ENCODE peak calls at places on chromosomes 3 and 15, in seven cellular contexts. P, R, O, L, V, Z and S are unnamed samples.

GRCh38 chr15:25811481-25811906 is 51.6 kb downstream of the ATP10A start:
- DNase-seq in P (no peak), R (no peak), O (no peak), L (peak; percentile 30), V (no peak), Z (no peak), S (no peak)

GRCh38 chr15:82072926-82073537 is 27.2 kb upstream of the MEX3B start:
- DNase-seq in P (no peak), R (no peak), O (no peak), L (no peak), V (no peak), Z (no peak), S (no peak)

GRCh38 chr15:44153352-44153751 is 41.7 kb downstream of the FRMD5 start:
- DNase-seq in P (no peak), R (no peak), O (no peak), L (no peak), V (no peak), Z (no peak), S (no peak)

GRCh38 chr3:123475786-123476185 is 26.9 kb upstream of the ADCY5 start:
- DNase-seq in P (no peak), R (no peak), O (no peak), L (no peak), V (no peak), Z (no peak), S (no peak)

GRCh38 chr3:118977118-118977517 is 57.5 kb downstream of the IGSF11 start:
- DNase-seq in P (no peak), R (no peak), O (no peak), L (no peak), V (no peak), Z (no peak), S (no peak)

GRCh38 chr15:40501487-40501886 is 30.7 kb downstream of the CHST14 start:
- DNase-seq in P (no peak), R (no peak), O (no peak), L (no peak), V (no peak), Z (no peak), S (no peak)

GRCh38 chr3:86978111-86978528 is 12.8 kb downstream of the VGLL3 start:
- DNase-seq in P (peak; percentile 72), R (peak; percentile 26), O (no peak), L (no peak), V (no peak), Z (no peak), S (no peak)

GRCh38 chr3:65953301-65953812 is 85.4 kb downstream of the MAGI1 start:
- DNase-seq in P (no peak), R (peak; percentile 96), O (no peak), L (no peak), V (no peak), Z (peak; percentile 91), S (no peak)

DNA sequence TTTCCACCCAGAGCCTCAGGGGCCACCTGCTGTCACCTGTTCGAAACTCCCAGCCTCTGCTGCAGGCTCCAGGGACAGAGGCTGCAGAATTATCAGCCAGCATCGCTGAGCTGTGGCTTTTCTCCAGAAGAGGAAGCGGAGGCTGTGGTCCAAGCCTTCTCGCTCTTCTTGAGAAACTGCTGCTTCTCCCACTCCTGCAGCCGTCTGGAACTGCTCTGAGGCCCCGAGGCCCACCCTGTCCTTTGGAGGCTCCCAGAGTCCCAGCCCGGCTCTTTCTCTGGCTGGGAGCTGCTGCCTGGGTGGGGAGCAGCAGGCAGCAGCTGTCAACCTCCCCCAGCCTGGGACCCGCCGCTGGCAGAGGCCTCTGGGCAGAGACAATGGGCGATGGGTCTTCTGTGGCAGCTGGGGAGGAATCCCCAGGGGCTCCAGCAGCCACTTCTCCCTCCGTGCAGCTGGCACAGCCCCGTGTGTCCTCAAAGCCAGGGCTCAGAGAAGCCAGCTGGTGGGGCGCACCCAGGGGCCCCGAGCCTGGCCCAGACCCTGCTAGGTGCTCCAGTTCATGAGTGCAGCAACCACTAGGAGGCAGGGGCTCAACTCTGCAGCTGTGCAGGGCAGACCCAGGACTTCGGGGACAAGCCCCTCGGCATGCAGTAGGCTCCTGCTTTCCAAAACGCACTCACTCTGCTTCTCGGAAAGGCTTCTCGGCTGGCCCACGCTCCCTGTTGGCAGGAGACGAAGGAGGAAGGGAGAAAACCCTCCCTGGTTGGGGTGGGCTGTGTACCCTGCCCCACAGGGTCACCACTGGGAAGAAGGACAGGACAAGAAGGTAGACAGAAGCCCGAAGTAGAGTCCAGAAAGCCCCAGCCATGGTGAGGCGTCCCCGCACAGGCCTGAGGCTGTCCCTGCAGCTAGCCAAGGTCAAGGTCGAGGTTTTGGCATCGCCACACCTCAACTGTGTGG is 49.9 kb upstream of the FURIN start:
- DNase-seq in P (no peak), R (peak; percentile 69), O (no peak), L (peak; percentile 49), V (peak; percentile 50), Z (no peak), S (no peak)
- TF ChIP-seq CTCF in P (no peak), R (no peak), O (no peak), L (peak; percentile 41), V (no peak), Z (no peak), S (no peak)

GRCh38 chr15:79472446-79472845 is 40.3 kb downstream of the MINAR1 start:
- DNase-seq in P (no peak), R (no peak), O (no peak), L (no peak), V (no peak), Z (no peak), S (no peak)

GRCh38 chr15:79463043-79463780 is 31.1 kb downstream of the MINAR1 start:
- DNase-seq in P (no peak), R (peak; percentile 44), O (no peak), L (no peak), V (no peak), Z (no peak), S (no peak)

GRCh38 chr15:79463781-79464270 is 31.7 kb downstream of the MINAR1 start:
- DNase-seq in P (no peak), R (no peak), O (no peak), L (no peak), V (no peak), Z (no peak), S (no peak)

GRCh38 chr15:79466488-79466887 is 34.4 kb downstream of the MINAR1 start:
- DNase-seq in P (no peak), R (no peak), O (no peak), L (no peak), V (no peak), Z (no peak), S (no peak)

DNA sequence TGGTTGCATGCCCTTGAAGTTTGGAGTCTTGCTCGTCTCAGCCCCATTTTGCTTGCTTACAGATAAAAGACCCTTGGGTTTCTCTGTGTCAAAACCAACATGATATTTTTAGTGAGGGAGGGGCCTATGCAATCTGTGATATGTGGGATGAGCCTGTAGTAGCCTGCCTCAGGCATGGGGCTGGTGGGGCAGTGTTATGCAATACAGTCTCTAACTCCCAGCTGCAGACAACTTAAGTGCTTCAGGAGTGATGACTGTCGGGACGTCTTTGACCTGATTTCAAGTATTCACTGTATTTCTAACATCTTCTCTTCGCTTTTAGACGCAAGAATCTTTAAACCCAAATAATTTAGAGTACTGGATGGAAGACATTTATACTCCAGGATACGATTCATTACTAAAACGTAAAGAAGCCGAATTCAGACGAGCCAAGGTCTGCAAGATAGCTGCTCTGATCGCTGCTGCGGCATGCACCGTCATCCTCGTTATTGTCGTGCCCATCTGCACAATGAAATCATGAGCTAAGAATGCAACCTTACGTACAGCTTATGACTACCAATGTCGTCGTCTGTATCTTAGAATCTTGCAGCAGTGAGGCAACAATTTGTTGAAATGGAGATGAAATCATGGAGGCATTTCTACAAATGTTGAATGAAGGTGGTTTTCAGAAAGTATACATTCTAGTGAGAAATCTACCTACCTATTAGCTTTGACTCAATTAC is 35.9 kb downstream of the MINAR1 start:
- DNase-seq in P (no peak), R (no peak), O (no peak), L (no peak), V (no peak), Z (no peak), S (no peak)
- H3K27ac ChIP-seq in P (no peak overlapping the region), R (no peak overlapping the region), O (no peak overlapping the region), L (no peak overlapping the region), V (no peak overlapping the region), Z (no peak overlapping the region), S (no peak overlapping the region)

GRCh38 chr3:139935071-139935865 is at the start of gene CLSTN2:
- DNase-seq in P (peak; percentile 86), R (peak; percentile 78), O (peak; percentile 31), L (no peak), V (peak; percentile 77), Z (no peak), S (no peak)

GRCh38 chr3:139935866-139936817 is 1.2 kb downstream of the CLSTN2 start:
- DNase-seq in P (peak; percentile 69), R (peak; percentile 58), O (no peak), L (no peak), V (no peak), Z (no peak), S (no peak)

GRCh38 chr3:139930201-139930600 is 4.8 kb upstream of the CLSTN2 start:
- DNase-seq in P (no peak), R (no peak), O (no peak), L (no peak), V (no peak), Z (no peak), S (no peak)

GRCh38 chr3:139937674-139938279 is 2.8 kb downstream of the CLSTN2 start:
- DNase-seq in P (peak; percentile 56), R (peak; percentile 70), O (peak; percentile 15), L (no peak), V (peak; percentile 31), Z (no peak), S (no peak)

DNA sequence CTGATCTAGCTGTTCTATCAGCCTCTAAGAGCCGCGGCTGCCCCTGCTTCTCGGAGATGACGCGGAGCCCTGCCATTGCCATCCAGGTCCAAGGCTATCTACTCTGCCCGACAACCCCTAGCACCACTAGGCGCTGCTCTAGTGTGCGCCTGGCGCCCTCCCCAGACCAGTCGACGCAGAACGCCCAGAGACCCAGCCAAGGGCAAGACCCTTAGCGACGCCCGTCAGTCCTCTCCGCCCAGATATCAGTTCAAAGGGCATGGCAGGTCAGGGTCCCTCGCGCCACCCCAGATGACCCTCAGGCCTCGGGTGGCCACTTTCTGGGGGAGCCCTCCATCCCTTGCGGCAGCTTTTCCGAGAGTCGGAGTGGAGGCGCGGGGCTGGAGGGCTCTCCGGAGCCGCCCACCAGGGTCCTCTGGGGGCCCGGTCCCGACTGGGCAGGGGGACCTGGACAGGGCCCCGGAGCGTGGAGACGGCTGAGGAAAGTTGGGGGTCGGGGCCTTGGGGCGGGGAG is 371 bp upstream of the CLSTN2 start:
- DNase-seq in P (peak; percentile 82), R (peak; percentile 76), O (peak; percentile 37), L (no peak), V (peak; percentile 69), Z (no peak), S (no peak)
- H3K4me3 ChIP-seq in P (peak overlapping the region; percentile 63), R (peak overlapping the region; percentile 7), O (peak overlapping the region; percentile 47), L (no peak overlapping the region), V (peak overlapping the region; percentile 73), Z (no peak overlapping the region), S (peak overlapping the region; percentile 81)

DNA sequence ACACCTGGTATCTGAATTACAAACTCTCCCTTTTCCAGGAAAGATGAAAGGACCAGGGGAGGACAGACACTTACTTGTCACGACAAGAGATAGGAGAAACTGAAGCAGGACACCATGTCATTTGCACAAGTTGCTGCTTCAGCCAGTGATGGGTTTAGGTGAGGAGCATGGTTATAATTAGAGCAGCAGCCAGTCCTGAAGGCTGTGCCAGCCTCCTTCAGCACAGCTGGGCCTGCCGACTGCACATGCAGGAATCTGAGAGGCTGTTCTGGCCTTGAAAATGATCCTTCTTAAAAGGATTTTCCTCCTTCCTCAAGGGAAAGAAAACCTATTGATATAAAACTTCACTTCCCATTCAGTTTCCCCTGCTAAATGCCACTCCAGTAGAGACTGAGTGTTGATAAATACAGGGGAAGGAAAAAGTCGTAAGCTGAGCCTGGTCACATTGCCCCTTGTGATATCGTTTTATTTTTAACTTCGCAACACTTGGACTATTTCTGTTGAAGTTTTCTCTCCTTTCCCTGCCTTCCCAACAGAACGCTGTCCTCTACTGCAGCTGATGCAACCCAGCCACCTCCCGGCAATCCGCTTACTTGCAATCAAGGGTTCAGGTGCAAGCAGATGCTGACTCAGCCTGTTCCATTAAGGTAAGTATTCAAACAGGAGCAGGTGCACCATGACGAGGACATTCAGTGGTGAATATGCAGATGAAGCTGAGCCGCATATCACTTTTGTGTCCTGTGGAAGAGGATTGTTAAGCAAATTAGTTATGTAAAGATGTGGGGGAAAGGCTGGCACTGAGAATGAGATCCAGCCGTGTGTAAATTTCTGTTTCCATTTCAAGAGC is at the start of gene FBXO40:
- DNase-seq in P (peak; percentile 78), R (peak; percentile 53), O (no peak), L (no peak), V (peak; percentile 55), Z (no peak), S (no peak)
- TF ChIP-seq CTCF in P (no peak), R (no peak), O (no peak), L (no peak), V (no peak), Z (no peak), S (no peak)